ENCODE peak calls at places on chromosome 7, in ten cellular contexts. One of them, this sample, is unnamed.
A peak's percentile ranks its signal among the peaks of the same experiment; 100 is the strongest.

GRCh38 chr7:7235347-7235746 is 53.0 kb downstream of the C1GALT1 start:
- DNase-seq in fibroblast of villous mesenchyme: peak; percentile 29
- DNase-seq in upper lobe of right lung: no peak
- DNase-seq in WERI-Rb-1: no peak
- DNase-seq in pancreas: no peak
- DNase-seq in fibroblast of mammary gland: no peak
- DNase-seq in body of pancreas: no peak
- DNase-seq in transverse colon: no peak
- DNase-seq in esophagus squamous epithelium: no peak
- DNase-seq in left ventricle myocardium inferior: no peak
- DNase-seq in this sample: no peak

GRCh38 chr7:54996391-54996790 is 22.4 kb upstream of the EGFR start:
- DNase-seq in fibroblast of villous mesenchyme: no peak
- DNase-seq in upper lobe of right lung: no peak
- DNase-seq in WERI-Rb-1: no peak
- DNase-seq in pancreas: no peak
- DNase-seq in fibroblast of mammary gland: no peak
- DNase-seq in body of pancreas: no peak
- DNase-seq in transverse colon: no peak
- DNase-seq in esophagus squamous epithelium: no peak
- DNase-seq in left ventricle myocardium inferior: no peak
- DNase-seq in this sample: no peak

GRCh38 chr7:1569016-1569415 is 816 bp downstream of the PSMG3 start:
- DNase-seq in fibroblast of villous mesenchyme: peak; percentile 66
- DNase-seq in upper lobe of right lung: no peak
- DNase-seq in WERI-Rb-1: no peak
- DNase-seq in pancreas: no peak
- DNase-seq in fibroblast of mammary gland: peak; percentile 90
- DNase-seq in body of pancreas: no peak
- DNase-seq in transverse colon: no peak
- DNase-seq in esophagus squamous epithelium: no peak
- DNase-seq in left ventricle myocardium inferior: no peak
- DNase-seq in this sample: no peak

GRCh38 chr7:31100870-31101269 is 48.8 kb downstream of the ADCYAP1R1 start:
- DNase-seq in fibroblast of villous mesenchyme: no peak
- DNase-seq in upper lobe of right lung: no peak
- DNase-seq in WERI-Rb-1: no peak
- DNase-seq in pancreas: no peak
- DNase-seq in fibroblast of mammary gland: no peak
- DNase-seq in body of pancreas: no peak
- DNase-seq in transverse colon: no peak
- DNase-seq in esophagus squamous epithelium: no peak
- DNase-seq in left ventricle myocardium inferior: no peak
- DNase-seq in this sample: no peak

GRCh38 chr7:103706805-103707204 is 260.8 kb upstream of the SLC26A5 start:
- DNase-seq in fibroblast of villous mesenchyme: no peak
- DNase-seq in upper lobe of right lung: no peak
- DNase-seq in WERI-Rb-1: no peak
- DNase-seq in pancreas: no peak
- DNase-seq in fibroblast of mammary gland: no peak
- DNase-seq in body of pancreas: no peak
- DNase-seq in transverse colon: no peak
- DNase-seq in esophagus squamous epithelium: no peak
- DNase-seq in left ventricle myocardium inferior: no peak
- DNase-seq in this sample: no peak

GRCh38 chr7:23020742-23021401 is 6.9 kb upstream of the HYCC1 start:
- DNase-seq in fibroblast of villous mesenchyme: peak; percentile 58
- DNase-seq in upper lobe of right lung: no peak
- DNase-seq in WERI-Rb-1: no peak
- DNase-seq in pancreas: no peak
- DNase-seq in fibroblast of mammary gland: peak; percentile 97
- DNase-seq in body of pancreas: no peak
- DNase-seq in transverse colon: no peak
- DNase-seq in esophagus squamous epithelium: no peak
- DNase-seq in left ventricle myocardium inferior: peak; percentile 27
- DNase-seq in this sample: peak; percentile 94

GRCh38 chr7:79806161-79806734 is 328.4 kb upstream of the GNAI1 start:
- DNase-seq in fibroblast of villous mesenchyme: peak; percentile 52
- DNase-seq in upper lobe of right lung: no peak
- DNase-seq in WERI-Rb-1: no peak
- DNase-seq in pancreas: no peak
- DNase-seq in fibroblast of mammary gland: peak; percentile 46
- DNase-seq in body of pancreas: no peak
- DNase-seq in transverse colon: no peak
- DNase-seq in esophagus squamous epithelium: no peak
- DNase-seq in left ventricle myocardium inferior: no peak
- DNase-seq in this sample: peak; percentile 57

GRCh38 chr7:36690514-36691187 is 33.6 kb downstream of the AOAH start:
- DNase-seq in fibroblast of villous mesenchyme: no peak
- DNase-seq in upper lobe of right lung: no peak
- DNase-seq in WERI-Rb-1: no peak
- DNase-seq in pancreas: no peak
- DNase-seq in fibroblast of mammary gland: no peak
- DNase-seq in body of pancreas: no peak
- DNase-seq in transverse colon: no peak
- DNase-seq in esophagus squamous epithelium: no peak
- DNase-seq in left ventricle myocardium inferior: no peak
- DNase-seq in this sample: no peak

GRCh38 chr7:39927018-39927417 is 23.0 kb upstream of the CDK13 start:
- DNase-seq in fibroblast of villous mesenchyme: no peak
- DNase-seq in upper lobe of right lung: no peak
- DNase-seq in WERI-Rb-1: no peak
- DNase-seq in pancreas: no peak
- DNase-seq in fibroblast of mammary gland: no peak
- DNase-seq in body of pancreas: no peak
- DNase-seq in transverse colon: no peak
- DNase-seq in esophagus squamous epithelium: no peak
- DNase-seq in left ventricle myocardium inferior: no peak
- DNase-seq in this sample: no peak

GRCh38 chr7:35753761-35754603 is 46.9 kb upstream of the SEPTIN7 start:
- DNase-seq in fibroblast of villous mesenchyme: peak; percentile 95
- DNase-seq in upper lobe of right lung: no peak
- DNase-seq in WERI-Rb-1: no peak
- DNase-seq in pancreas: peak; percentile 5
- DNase-seq in fibroblast of mammary gland: peak; percentile 33
- DNase-seq in body of pancreas: no peak
- DNase-seq in transverse colon: peak; percentile 20
- DNase-seq in esophagus squamous epithelium: no peak
- DNase-seq in left ventricle myocardium inferior: peak; percentile 52
- DNase-seq in this sample: peak; percentile 36

GRCh38 chr7:108525327-108525984 is 479 bp downstream of the PNPLA8 start:
- DNase-seq in fibroblast of villous mesenchyme: peak; percentile 92
- DNase-seq in upper lobe of right lung: no peak
- DNase-seq in WERI-Rb-1: peak; percentile 81
- DNase-seq in pancreas: no peak
- DNase-seq in fibroblast of mammary gland: peak; percentile 87
- DNase-seq in body of pancreas: no peak
- DNase-seq in transverse colon: no peak
- DNase-seq in esophagus squamous epithelium: no peak
- DNase-seq in left ventricle myocardium inferior: peak; percentile 86
- DNase-seq in this sample: peak; percentile 68

GRCh38 chr7:87218941-87219544 is 489 bp downstream of the TMEM243 start:
- DNase-seq in fibroblast of villous mesenchyme: peak; percentile 61
- DNase-seq in upper lobe of right lung: peak; percentile 94
- DNase-seq in WERI-Rb-1: no peak
- DNase-seq in pancreas: peak; percentile 22
- DNase-seq in fibroblast of mammary gland: peak; percentile 52
- DNase-seq in body of pancreas: peak; percentile 47
- DNase-seq in transverse colon: peak; percentile 59
- DNase-seq in esophagus squamous epithelium: no peak
- DNase-seq in left ventricle myocardium inferior: peak; percentile 55
- DNase-seq in this sample: peak; percentile 76

GRCh38 chr7:12926236-12926635 is 238.8 kb downstream of the ARL4A start:
- DNase-seq in fibroblast of villous mesenchyme: peak; percentile 8
- DNase-seq in upper lobe of right lung: no peak
- DNase-seq in WERI-Rb-1: no peak
- DNase-seq in pancreas: no peak
- DNase-seq in fibroblast of mammary gland: no peak
- DNase-seq in body of pancreas: no peak
- DNase-seq in transverse colon: no peak
- DNase-seq in esophagus squamous epithelium: no peak
- DNase-seq in left ventricle myocardium inferior: no peak
- DNase-seq in this sample: no peak
- H3K4me3 ChIP-seq in fibroblast of villous mesenchyme: no peak overlapping the region
- H3K4me3 ChIP-seq in upper lobe of right lung: no peak overlapping the region
- H3K4me3 ChIP-seq in WERI-Rb-1: no peak overlapping the region
- H3K4me3 ChIP-seq in pancreas: no peak overlapping the region
- H3K4me3 ChIP-seq in fibroblast of mammary gland: no peak overlapping the region
- H3K4me3 ChIP-seq in body of pancreas: no peak overlapping the region
- H3K4me3 ChIP-seq in transverse colon: no peak overlapping the region
- H3K4me3 ChIP-seq in esophagus squamous epithelium: no peak overlapping the region
- H3K4me3 ChIP-seq in left ventricle myocardium inferior: no peak overlapping the region
- H3K4me3 ChIP-seq in this sample: no peak overlapping the region

GRCh38 chr7:127730658-127731276 is 78.8 kb downstream of the SND1 start:
- DNase-seq in fibroblast of villous mesenchyme: no peak
- DNase-seq in upper lobe of right lung: no peak
- DNase-seq in WERI-Rb-1: no peak
- DNase-seq in pancreas: no peak
- DNase-seq in fibroblast of mammary gland: no peak
- DNase-seq in body of pancreas: no peak
- DNase-seq in transverse colon: no peak
- DNase-seq in esophagus squamous epithelium: no peak
- DNase-seq in left ventricle myocardium inferior: no peak
- DNase-seq in this sample: no peak
- TF ChIP-seq CTCF in fibroblast of villous mesenchyme: no peak
- TF ChIP-seq CTCF in upper lobe of right lung: no peak
- TF ChIP-seq CTCF in WERI-Rb-1: no peak
- TF ChIP-seq CTCF in pancreas: no peak
- TF ChIP-seq CTCF in fibroblast of mammary gland: no peak
- TF ChIP-seq CTCF in body of pancreas: no peak
- TF ChIP-seq CTCF in transverse colon: no peak
- TF ChIP-seq CTCF in esophagus squamous epithelium: no peak
- TF ChIP-seq CTCF in left ventricle myocardium inferior: no peak
- TF ChIP-seq CTCF in this sample: no peak

GRCh38 chr7:27148031-27148775 is 629 bp upstream of the HOXA6 start:
- DNase-seq in fibroblast of villous mesenchyme: peak; percentile 66
- DNase-seq in upper lobe of right lung: no peak
- DNase-seq in WERI-Rb-1: no peak
- DNase-seq in pancreas: no peak
- DNase-seq in fibroblast of mammary gland: peak; percentile 68
- DNase-seq in body of pancreas: no peak
- DNase-seq in transverse colon: peak; percentile 77
- DNase-seq in esophagus squamous epithelium: no peak
- DNase-seq in left ventricle myocardium inferior: no peak
- DNase-seq in this sample: no peak

GRCh38 chr7:27148776-27149641 is 1.4 kb upstream of the HOXA6 start:
- DNase-seq in fibroblast of villous mesenchyme: peak; percentile 64
- DNase-seq in upper lobe of right lung: no peak
- DNase-seq in WERI-Rb-1: peak; percentile 5
- DNase-seq in pancreas: no peak
- DNase-seq in fibroblast of mammary gland: peak; percentile 80
- DNase-seq in body of pancreas: no peak
- DNase-seq in transverse colon: peak; percentile 57
- DNase-seq in esophagus squamous epithelium: no peak
- DNase-seq in left ventricle myocardium inferior: no peak
- DNase-seq in this sample: no peak

GRCh38 chr7:27145884-27146401 is 1.6 kb downstream of the HOXA6 start:
- DNase-seq in fibroblast of villous mesenchyme: peak; percentile 41
- DNase-seq in upper lobe of right lung: no peak
- DNase-seq in WERI-Rb-1: no peak
- DNase-seq in pancreas: no peak
- DNase-seq in fibroblast of mammary gland: no peak
- DNase-seq in body of pancreas: no peak
- DNase-seq in transverse colon: peak; percentile 29
- DNase-seq in esophagus squamous epithelium: no peak
- DNase-seq in left ventricle myocardium inferior: no peak
- DNase-seq in this sample: no peak

GRCh38 chr7:27146491-27147210 is 923 bp downstream of the HOXA6 start:
- DNase-seq in fibroblast of villous mesenchyme: peak; percentile 49
- DNase-seq in upper lobe of right lung: no peak
- DNase-seq in WERI-Rb-1: no peak
- DNase-seq in pancreas: no peak
- DNase-seq in fibroblast of mammary gland: peak; percentile 29
- DNase-seq in body of pancreas: no peak
- DNase-seq in transverse colon: peak; percentile 14
- DNase-seq in esophagus squamous epithelium: no peak
- DNase-seq in left ventricle myocardium inferior: no peak
- DNase-seq in this sample: no peak

DNA sequence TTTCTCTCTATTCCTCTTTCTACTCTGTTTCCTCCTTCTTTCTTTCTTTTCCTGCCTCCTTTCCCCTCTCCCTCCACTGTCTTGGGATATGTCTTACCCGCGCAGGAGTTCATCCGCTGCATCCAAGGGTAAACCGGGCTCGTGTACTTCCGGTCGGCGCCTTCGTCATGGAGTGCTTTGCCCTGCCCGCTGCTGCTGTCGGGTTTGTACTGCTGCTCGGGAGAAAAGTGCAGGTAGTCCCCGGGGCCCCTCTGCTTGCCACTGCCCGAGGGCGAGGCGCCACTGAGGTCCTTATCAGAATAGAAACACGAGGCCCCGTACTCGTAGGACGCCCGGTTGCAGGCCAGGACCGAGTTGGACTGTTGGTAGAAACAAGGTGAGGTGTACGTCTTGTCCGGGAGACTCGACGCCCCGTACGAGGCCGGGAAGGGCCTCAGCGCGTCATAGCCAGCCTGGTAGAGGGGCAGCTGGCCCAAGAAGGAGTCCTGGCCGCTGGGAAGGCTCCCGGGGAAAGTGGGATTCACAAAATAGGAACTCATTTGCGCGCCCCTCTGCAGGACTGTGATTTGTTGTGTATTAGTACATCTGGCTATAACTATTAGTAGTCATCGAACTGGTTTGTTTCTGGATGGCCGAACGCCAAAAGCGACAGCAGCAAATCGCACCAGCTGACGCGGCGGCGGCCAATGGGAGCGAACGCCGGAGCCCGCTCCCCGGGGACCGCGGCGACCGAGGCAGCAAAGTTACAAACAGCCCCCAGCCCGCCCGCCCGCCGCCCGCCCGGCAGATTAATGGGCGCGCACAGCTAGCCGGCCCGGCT is at the start of gene HOXA6:
- DNase-seq in fibroblast of villous mesenchyme: peak; percentile 61
- DNase-seq in upper lobe of right lung: peak; percentile 67
- DNase-seq in WERI-Rb-1: peak; percentile 5
- DNase-seq in pancreas: no peak
- DNase-seq in fibroblast of mammary gland: peak; percentile 80
- DNase-seq in body of pancreas: peak; percentile 52
- DNase-seq in transverse colon: peak; percentile 81
- DNase-seq in esophagus squamous epithelium: no peak
- DNase-seq in left ventricle myocardium inferior: no peak
- DNase-seq in this sample: no peak
- H3K4me3 ChIP-seq in fibroblast of villous mesenchyme: peak within 1 kb of the TSS; percentile 77
- H3K4me3 ChIP-seq in upper lobe of right lung: peak within 1 kb of the TSS; percentile 70
- H3K4me3 ChIP-seq in WERI-Rb-1: no peak within 1 kb of the TSS
- H3K4me3 ChIP-seq in pancreas: peak within 1 kb of the TSS; percentile 37
- H3K4me3 ChIP-seq in fibroblast of mammary gland: peak within 1 kb of the TSS; percentile 72
- H3K4me3 ChIP-seq in body of pancreas: no peak within 1 kb of the TSS
- H3K4me3 ChIP-seq in transverse colon: peak within 1 kb of the TSS; percentile 73
- H3K4me3 ChIP-seq in esophagus squamous epithelium: peak within 1 kb of the TSS; percentile 54
- H3K4me3 ChIP-seq in left ventricle myocardium inferior: peak within 1 kb of the TSS; percentile 54
- H3K4me3 ChIP-seq in this sample: peak within 1 kb of the TSS; percentile 4

DNA sequence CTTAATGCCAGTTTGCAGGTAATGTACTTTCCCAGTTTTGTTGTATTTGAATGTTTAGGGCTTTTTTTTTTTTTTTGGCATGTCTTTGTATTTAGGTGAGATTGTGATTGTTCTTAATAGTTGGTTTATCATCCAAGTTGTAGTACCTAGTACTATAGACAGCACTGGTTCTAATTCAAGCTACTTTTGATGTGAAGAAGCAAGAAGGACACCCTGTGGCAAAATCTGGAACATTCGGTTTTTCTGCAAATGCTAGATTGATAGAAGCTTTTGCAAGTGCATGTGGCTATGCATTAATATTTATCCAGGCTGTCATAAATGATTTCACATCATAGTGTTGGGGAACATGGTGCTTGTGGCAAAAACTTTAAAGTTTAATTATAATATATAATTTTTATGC is 248.9 kb downstream of the FOXP2 start:
- DNase-seq in fibroblast of villous mesenchyme: peak; percentile 35
- DNase-seq in upper lobe of right lung: no peak
- DNase-seq in WERI-Rb-1: peak; percentile 50
- DNase-seq in pancreas: no peak
- DNase-seq in fibroblast of mammary gland: peak; percentile 43
- DNase-seq in body of pancreas: no peak
- DNase-seq in transverse colon: peak; percentile 8
- DNase-seq in esophagus squamous epithelium: no peak
- DNase-seq in left ventricle myocardium inferior: no peak
- DNase-seq in this sample: peak; percentile 48
- TF ChIP-seq CTCF in fibroblast of villous mesenchyme: peak; percentile 35
- TF ChIP-seq CTCF in upper lobe of right lung: no peak
- TF ChIP-seq CTCF in WERI-Rb-1: peak; percentile 33
- TF ChIP-seq CTCF in pancreas: no peak
- TF ChIP-seq CTCF in fibroblast of mammary gland: peak; percentile 41
- TF ChIP-seq CTCF in body of pancreas: no peak
- TF ChIP-seq CTCF in transverse colon: peak; percentile 44
- TF ChIP-seq CTCF in esophagus squamous epithelium: peak; percentile 29
- TF ChIP-seq CTCF in left ventricle myocardium inferior: peak; percentile 27
- TF ChIP-seq CTCF in this sample: peak; percentile 34